ENCODE peak calls at places on chromosomes 12 and 14, in eight cellular contexts. D, W, L, P, G, F, I and M are unnamed samples.

GRCh38 chr12:124028560-124028935 is 55.5 kb downstream of the ZNF664 start:
- DNase-seq in D (no peak), W (no peak), L (no peak), P (no peak), G (no peak), F (no peak), I (no peak), M (no peak)

GRCh38 chr14:68395585-68395984 is 397.3 kb downstream of the ZFP36L1 start:
- DNase-seq in D (peak), W (no peak), L (peak), P (no peak), G (no peak), F (no peak), I (no peak), M (no peak)

GRCh38 chr12:179131-179884 is 34.6 kb downstream of the SLC6A12 start:
- DNase-seq in D (no peak), W (no peak), L (no peak), P (no peak), G (no peak), F (no peak), I (no peak), M (no peak)

GRCh38 chr14:73909681-73910080 is 23.0 kb downstream of the ZNF410 start:
- DNase-seq in D (no peak), W (no peak), L (no peak), P (no peak), G (no peak), F (no peak), I (no peak), M (no peak)

GRCh38 chr14:78959674-78960264 is 789.6 kb downstream of the NRXN3 start:
- DNase-seq in D (peak), W (peak), L (peak), P (peak), G (peak), F (peak), I (peak), M (peak)

GRCh38 chr12:13203028-13203922 is 6.7 kb downstream of the EMP1 start:
- DNase-seq in D (no peak), W (peak), L (peak), P (no peak), G (no peak), F (no peak), I (peak), M (no peak)

GRCh38 chr12:84113666-84114065 is 798.9 kb downstream of the SLC6A15 start:
- DNase-seq in D (no peak), W (no peak), L (no peak), P (no peak), G (no peak), F (no peak), I (no peak), M (no peak)

GRCh38 chr12:112149596-112149995 is 24.2 kb downstream of the TRAFD1 start:
- DNase-seq in D (no peak), W (no peak), L (no peak), P (no peak), G (no peak), F (no peak), I (no peak), M (no peak)

GRCh38 chr14:51182166-51182565 is 57.9 kb upstream of the TMX1 start:
- DNase-seq in D (peak), W (no peak), L (peak), P (no peak), G (no peak), F (no peak), I (no peak), M (no peak)

GRCh38 chr14:93090826-93091583 is 24.7 kb downstream of the ITPK1 start:
- DNase-seq in D (no peak), W (no peak), L (peak), P (no peak), G (no peak), F (no peak), I (peak), M (no peak)

GRCh38 chr14:100532916-100533630 is 54.1 kb downstream of the BEGAIN start:
- DNase-seq in D (peak), W (peak), L (peak), P (peak), G (no peak), F (no peak), I (peak), M (peak)

GRCh38 chr12:31496257-31496656 is 94.7 kb downstream of the DENND5B start:
- DNase-seq in D (no peak), W (no peak), L (no peak), P (no peak), G (no peak), F (no peak), I (no peak), M (no peak)

GRCh38 chr12:10031318-10031717 is 836 bp downstream of the CLEC9A start:
- DNase-seq in D (peak), W (no peak), L (no peak), P (no peak), G (no peak), F (no peak), I (no peak), M (no peak)

GRCh38 chr12:111160350-111161142 is 208.3 kb downstream of the PHETA1 start:
- DNase-seq in D (no peak), W (no peak), L (no peak), P (no peak), G (no peak), F (no peak), I (no peak), M (no peak)

GRCh38 chr12:56298828-56299227 is 1.3 kb downstream of the CS start:
- DNase-seq in D (no peak), W (no peak), L (no peak), P (no peak), G (no peak), F (no peak), I (no peak), M (no peak)

GRCh38 chr12:13950502-13950901 is 30.9 kb downstream of the GRIN2B start:
- DNase-seq in D (no peak), W (no peak), L (no peak), P (no peak), G (no peak), F (no peak), I (no peak), M (no peak)

GRCh38 chr14:33563492-33563891 is 387.4 kb downstream of the EGLN3 start:
- DNase-seq in D (peak), W (no peak), L (no peak), P (no peak), G (no peak), F (no peak), I (no peak), M (no peak)

GRCh38 chr14:94338023-94338422 is 14.9 kb upstream of the SERPINA6 start:
- DNase-seq in D (no peak), W (no peak), L (no peak), P (no peak), G (no peak), F (no peak), I (no peak), M (no peak)

GRCh38 chr12:80064269-80064668 is 35.1 kb upstream of the OTOGL start:
- DNase-seq in D (no peak), W (no peak), L (peak), P (peak), G (no peak), F (no peak), I (no peak), M (no peak)

GRCh38 chr14:92973265-92973797 is 50.4 kb downstream of the CHGA start:
- DNase-seq in D (peak), W (peak), L (peak), P (no peak), G (peak), F (peak), I (no peak), M (no peak)

GRCh38 chr12:43766291-43766690 is 7.5 kb downstream of the IRAK4 start:
- DNase-seq in D (no peak), W (no peak), L (no peak), P (no peak), G (no peak), F (no peak), I (no peak), M (no peak)

GRCh38 chr12:19561411-19561961 is 122.2 kb downstream of the AEBP2 start:
- DNase-seq in D (no peak), W (no peak), L (no peak), P (no peak), G (no peak), F (no peak), I (no peak), M (no peak)

GRCh38 chr12:91858186-91858585 is 287.5 kb downstream of the BTG1 start:
- DNase-seq in D (peak), W (peak), L (no peak), P (no peak), G (no peak), F (no peak), I (no peak), M (no peak)

GRCh38 chr14:24310387-24310665 is 386 bp downstream of the LTB4R2 start:
- DNase-seq in D (no peak), W (no peak), L (no peak), P (no peak), G (no peak), F (no peak), I (no peak), M (no peak)

GRCh38 chr12:99911076-99911475 is 73.7 kb downstream of the ANKS1B start:
- DNase-seq in D (peak), W (no peak), L (peak), P (peak), G (peak), F (no peak), I (no peak), M (no peak)

GRCh38 chr14:90608281-90608680 is 207.9 kb downstream of the TTC7B start:
- DNase-seq in D (peak), W (no peak), L (no peak), P (no peak), G (no peak), F (no peak), I (no peak), M (no peak)

GRCh38 chr12:92860521-92860920 is 68.6 kb downstream of the EEA1 start:
- DNase-seq in D (no peak), W (no peak), L (no peak), P (peak), G (no peak), F (no peak), I (no peak), M (no peak)

GRCh38 chr12:109150124-109150640 is 33.8 kb downstream of the ACACB start:
- DNase-seq in D (no peak), W (no peak), L (no peak), P (no peak), G (no peak), F (no peak), I (no peak), M (no peak)

GRCh38 chr12:58241099-58241498 is 299.7 kb downstream of the ATP23 start:
- DNase-seq in D (no peak), W (no peak), L (no peak), P (no peak), G (no peak), F (no peak), I (no peak), M (no peak)

GRCh38 chr12:25992026-25992782 is 33.7 kb downstream of the RASSF8 start:
- DNase-seq in D (peak), W (no peak), L (no peak), P (no peak), G (no peak), F (no peak), I (no peak), M (no peak)

GRCh38 chr12:45232146-45232731 is 16.3 kb downstream of the ANO6 start:
- DNase-seq in D (no peak), W (no peak), L (no peak), P (no peak), G (no peak), F (no peak), I (no peak), M (no peak)

GRCh38 chr14:21040370-21040925 is 1.7 kb upstream of the RNASE7 start:
- DNase-seq in D (no peak), W (no peak), L (no peak), P (no peak), G (no peak), F (no peak), I (no peak), M (no peak)

GRCh38 chr14:22036541-22036940 is 362.9 kb upstream of the OR4E1 start:
- DNase-seq in D (no peak), W (no peak), L (no peak), P (no peak), G (no peak), F (no peak), I (no peak), M (no peak)

GRCh38 chr14:94485944-94486841 is 10.2 kb upstream of the SERPINA9 start:
- DNase-seq in D (peak), W (peak), L (peak), P (peak), G (peak), F (peak), I (peak), M (peak)

GRCh38 chr14:24665440-24665991 is 31.5 kb upstream of the GZMB start:
- DNase-seq in D (no peak), W (peak), L (no peak), P (no peak), G (no peak), F (no peak), I (peak), M (peak)